ENCODE peak calls at places on chromosome 6, in five cellular contexts. T is esophagus squamous epithelium, R is HFF-Myc, I is pancreas, Y is kidney epithelial cell. W is an unnamed sample.

GRCh38 chr6:52877168-52877567 is 32.3 kb downstream of the GSTA3 start:
- DNase-seq in Y (peak), I (no peak), T (no peak), R (peak), W (no peak)

GRCh38 chr6:53067307-53067706 is 2.1 kb downstream of the FBXO9 start:
- DNase-seq in I (no peak), T (no peak), Y (no peak), R (no peak), W (no peak)

GRCh38 chr6:106186714-106187113 is 100.6 kb downstream of the PRDM1 start:
- DNase-seq in I (no peak), Y (no peak), T (no peak), R (no peak), W (no peak)

GRCh38 chr6:156910938-156911337 is 133.8 kb downstream of the ARID1B start:
- DNase-seq in R (no peak), Y (no peak), T (no peak), I (no peak), W (no peak)

GRCh38 chr6:11232968-11233626 is 629 bp upstream of the NEDD9 start:
- DNase-seq in Y (no peak), R (no peak), I (no peak), T (no peak), W (no peak)

GRCh38 chr6:51675551-51676275 is 411.7 kb downstream of the PKHD1 start:
- DNase-seq in I (no peak), T (no peak), R (no peak), Y (no peak), W (no peak)

GRCh38 chr6:34513628-34514027 is 42.5 kb downstream of the SPDEF start:
- DNase-seq in T (no peak), I (peak), R (no peak), Y (no peak), W (no peak)

GRCh38 chr6:124964084-124964763 is 2.0 kb downstream of the RNF217 start:
- DNase-seq in Y (no peak), T (no peak), I (no peak), R (no peak), W (no peak)

GRCh38 chr6:90157441-90157840 is 139.2 kb downstream of the BACH2 start:
- DNase-seq in Y (no peak), I (no peak), R (no peak), T (no peak), W (no peak)

GRCh38 chr6:93418448-93419303 is 683 bp downstream of the EPHA7 start:
- DNase-seq in I (peak), R (no peak), T (no peak), Y (no peak), W (peak)

GRCh38 chr6:44086931-44087574 is 40.2 kb downstream of the MRPL14 start:
- DNase-seq in T (no peak), R (no peak), I (peak), Y (no peak), W (no peak)

GRCh38 chr6:4344317-4344899 is 209.0 kb upstream of the ECI2 start:
- DNase-seq in I (no peak), Y (no peak), R (peak), T (no peak), W (no peak)

GRCh38 chr6:70108230-70108629 is 194.7 kb downstream of the COL9A1 start:
- DNase-seq in T (no peak), R (no peak), I (no peak), Y (no peak), W (peak)

DNA sequence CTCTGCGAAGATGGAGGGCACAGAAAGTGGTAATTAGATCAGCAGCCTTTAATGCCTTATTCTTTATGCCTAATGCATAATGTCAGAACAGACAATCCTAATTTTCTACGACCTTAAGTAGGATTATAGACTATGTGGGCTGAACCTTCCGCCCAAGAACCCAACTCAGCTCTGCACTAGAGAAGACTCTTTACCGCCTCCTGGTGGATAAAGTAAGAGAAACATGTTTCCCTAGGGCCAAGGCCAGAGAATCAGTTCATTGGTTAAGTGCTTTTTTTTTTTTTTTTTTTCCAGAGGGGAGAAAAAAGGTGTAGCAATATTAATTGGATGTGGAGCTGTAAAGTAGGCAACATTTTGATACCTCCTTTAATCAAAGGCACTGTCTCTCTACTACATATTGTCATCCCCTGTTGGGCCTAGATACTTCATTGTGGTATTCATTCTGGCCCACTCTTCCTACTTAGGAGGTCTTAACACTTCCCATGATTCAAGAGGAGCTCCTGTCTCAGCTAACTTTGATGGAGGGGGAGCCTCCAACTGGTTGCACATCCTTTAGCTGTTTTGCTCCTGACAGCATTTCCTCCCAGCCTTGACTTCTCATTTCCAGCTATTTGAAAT is 124.9 kb upstream of the NRN1 start:
- DNase-seq in R (no peak), I (no peak), T (no peak), Y (no peak), W (peak)
- TF ChIP-seq CTCF in R (peak), I (peak), T (no peak), Y (peak), W (peak)

GRCh38 chr6:54621285-54621684 is 225.3 kb upstream of the FAM83B start:
- DNase-seq in T (no peak), Y (no peak), R (no peak), I (no peak), W (no peak)
- TF ChIP-seq CTCF in T (no peak), Y (peak), R (peak), I (no peak), W (no peak)

GRCh38 chr6:123788319-123788718 is 15.3 kb upstream of the NKAIN2 start:
- DNase-seq in Y (no peak), T (no peak), R (no peak), I (no peak), W (no peak)
- TF ChIP-seq CTCF in Y (no peak), T (no peak), R (no peak), I (no peak), W (no peak)

GRCh38 chr6:73942581-73942980 is 246.6 kb downstream of the CD109 start:
- DNase-seq in Y (peak), I (no peak), R (no peak), T (no peak), W (no peak)
- TF ChIP-seq CTCF in Y (no peak), I (no peak), R (no peak), T (no peak), W (no peak)

DNA sequence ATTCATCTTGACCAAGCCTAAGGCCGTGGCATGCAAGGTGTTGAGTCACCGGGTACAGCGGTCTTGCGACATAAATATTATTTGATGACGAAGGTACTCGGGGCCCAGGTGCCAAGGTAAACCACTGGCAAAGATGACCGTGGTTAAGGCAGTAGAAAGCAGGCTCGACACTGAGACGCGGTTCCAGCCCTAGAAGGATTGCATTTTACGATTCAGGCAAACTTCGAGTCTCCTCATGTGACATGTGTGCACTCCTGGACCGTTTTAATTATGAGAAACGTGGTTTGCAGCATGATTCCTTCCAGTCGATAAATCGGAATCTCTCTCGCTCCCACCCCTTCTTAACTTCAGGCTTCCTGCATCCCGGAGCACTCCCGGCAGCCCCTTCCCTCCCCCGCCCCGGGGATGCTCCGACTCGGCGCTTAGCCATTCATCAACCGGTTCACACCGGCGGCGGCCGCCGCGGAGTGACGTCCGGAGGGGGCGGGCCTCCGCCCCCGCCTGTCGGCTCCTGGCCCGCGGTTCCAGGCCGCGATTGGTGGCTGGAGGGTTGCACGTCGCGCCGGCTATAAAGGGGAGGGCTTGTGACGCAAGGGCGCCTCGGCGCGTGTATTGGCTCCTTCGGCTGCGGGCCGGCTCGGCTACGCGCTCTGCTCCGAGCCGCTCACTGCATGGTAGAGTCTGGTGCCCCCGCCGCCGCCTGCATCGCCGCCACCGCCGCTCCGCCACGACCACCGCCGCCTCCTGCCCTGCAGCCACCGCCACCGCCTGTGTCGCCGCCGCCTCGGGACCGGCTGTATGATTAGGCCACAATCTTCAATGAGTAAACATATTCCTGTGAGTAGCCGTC is at the start of the genes LOC128125822 and PTP4A1:
- DNase-seq in T (peak), R (peak), Y (peak), I (peak), W (peak)
- TF ChIP-seq CTCF in T (no peak), R (no peak), Y (no peak), I (no peak), W (no peak)

GRCh38 chr6:72890233-72890632 is 268.4 kb downstream of the KCNQ5 start:
- DNase-seq in T (no peak), Y (no peak), R (no peak), I (no peak), W (no peak)

GRCh38 chr6:72886170-72886569 is 264.3 kb downstream of the KCNQ5 start:
- DNase-seq in R (no peak), T (no peak), Y (no peak), I (no peak), W (no peak)

GRCh38 chr6:72894091-72894490 is 272.2 kb downstream of the KCNQ5 start:
- DNase-seq in T (no peak), I (no peak), R (no peak), Y (no peak), W (no peak)

GRCh38 chr6:72890671-72891070 is 268.8 kb downstream of the KCNQ5 start:
- DNase-seq in Y (no peak), R (no peak), T (no peak), I (no peak), W (no peak)
- TF ChIP-seq CTCF in Y (no peak), R (no peak), T (no peak), I (no peak), W (no peak)

GRCh38 chr6:150755042-150755441 is 110.5 kb upstream of the MTHFD1L start:
- DNase-seq in R (no peak), Y (no peak), T (no peak), I (no peak), W (no peak)
- TF ChIP-seq CTCF in R (no peak), Y (no peak), T (no peak), I (no peak), W (no peak)

GRCh38 chr6:122494665-122495272 is 23.2 kb upstream of the SERINC1 start:
- DNase-seq in T (no peak), Y (no peak), R (no peak), I (no peak), W (no peak)

GRCh38 chr6:122495612-122496011 is 24.0 kb upstream of the SERINC1 start:
- DNase-seq in R (no peak), I (no peak), T (no peak), Y (no peak), W (no peak)

GRCh38 chr6:122491915-122492537 is 20.4 kb upstream of the SERINC1 start:
- DNase-seq in Y (peak), T (no peak), R (peak), I (peak), W (peak)
- TF ChIP-seq CTCF in Y (peak), T (no peak), R (peak), I (peak), W (peak)